ENCODE peak calls at places on chromosomes 5 and 9, in nine cellular contexts. H, Y, F, A, W, Q, V, U and X are unnamed samples.

GRCh38 chr9:37167456-37167855 is 47.1 kb downstream of the ZCCHC7 start:
- DNase-seq in H (no peak), Y (no peak), F (no peak), A (no peak), W (no peak), Q (no peak), V (no peak), U (no peak), X (no peak)

GRCh38 chr5:141960449-141961323 is 2.7 kb upstream of the PCDH12 start:
- DNase-seq in H (peak; percentile 76), Y (peak; percentile 98), F (peak; percentile 88), A (peak; percentile 88), W (peak; percentile 67), Q (peak; percentile 86), V (peak; percentile 93), U (peak; percentile 73), X (peak; percentile 92)

GRCh38 chr5:75189353-75189752 is 47.3 kb downstream of the ANKRD31 start:
- DNase-seq in H (no peak), Y (no peak), F (no peak), A (no peak), W (no peak), Q (no peak), V (no peak), U (no peak), X (no peak)

GRCh38 chr5:72378636-72379289 is 58.6 kb downstream of the PTCD2 start:
- DNase-seq in H (no peak), Y (no peak), F (peak; percentile 97), A (peak; percentile 94), W (peak; percentile 65), Q (no peak), V (no peak), U (no peak), X (peak; percentile 60)

GRCh38 chr5:87649455-87649854 is 236.7 kb upstream of the CCNH start:
- DNase-seq in H (no peak), Y (no peak), F (no peak), A (no peak), W (no peak), Q (no peak), V (no peak), U (no peak), X (no peak)

GRCh38 chr9:134136997-134137302 is 1.1 kb downstream of the WDR5 start:
- DNase-seq in H (no peak), Y (no peak), F (no peak), A (no peak), W (no peak), Q (no peak), V (no peak), U (no peak), X (no peak)

GRCh38 chr5:102625446-102625845 is 126.6 kb upstream of the SLCO6A1 start:
- DNase-seq in H (no peak), Y (no peak), F (no peak), A (no peak), W (no peak), Q (no peak), V (no peak), U (no peak), X (no peak)

GRCh38 chr5:140240987-140241706 is 61.8 kb downstream of the PFDN1 start:
- DNase-seq in H (no peak), Y (peak; percentile 96), F (peak; percentile 93), A (peak; percentile 94), W (peak; percentile 52), Q (peak; percentile 87), V (peak; percentile 97), U (no peak), X (peak; percentile 88)

GRCh38 chr9:6229604-6230003 is 14.0 kb downstream of the IL33 start:
- DNase-seq in H (no peak), Y (no peak), F (peak; percentile 64), A (no peak), W (no peak), Q (no peak), V (no peak), U (no peak), X (no peak)

GRCh38 chr5:124596595-124597388 is 149.6 kb downstream of the ZNF608 start:
- DNase-seq in H (no peak), Y (no peak), F (peak; percentile 87), A (peak; percentile 83), W (no peak), Q (no peak), V (no peak), U (no peak), X (peak; percentile 59)

GRCh38 chr9:130903194-130904069 is 6.8 kb upstream of the QRFP start:
- DNase-seq in H (no peak), Y (no peak), F (no peak), A (no peak), W (no peak), Q (no peak), V (no peak), U (no peak), X (no peak)

GRCh38 chr5:59069438-59070079 is 486.7 kb downstream of the RAB3C start:
- DNase-seq in H (no peak), Y (no peak), F (peak; percentile 97), A (peak; percentile 93), W (no peak), Q (no peak), V (peak; percentile 82), U (no peak), X (peak; percentile 78)